ENCODE peak calls at places on chromosomes 2 and 18, in four cellular contexts. One of them, this sample, is unnamed.

GRCh38 chr2:43399515-43400245 is 173.3 kb upstream of the ZFP36L2 start:
- DNase-seq in NCI-H2029 treated with DMSO at 0.1 percent for 48 hours: peak
- DNase-seq in GM20000: no peak
- DNase-seq in CD8-positive, alpha-beta memory T cell: no peak
- DNase-seq in this sample: no peak

GRCh38 chr2:66494708-66495107 is 59.8 kb downstream of the MEIS1 start:
- DNase-seq in NCI-H2029 treated with DMSO at 0.1 percent for 48 hours: no peak
- DNase-seq in GM20000: no peak
- DNase-seq in CD8-positive, alpha-beta memory T cell: no peak
- DNase-seq in this sample: no peak

GRCh38 chr2:99602475-99602874 is 112.7 kb upstream of the REV1 start:
- DNase-seq in NCI-H2029 treated with DMSO at 0.1 percent for 48 hours: no peak
- DNase-seq in GM20000: no peak
- DNase-seq in CD8-positive, alpha-beta memory T cell: no peak
- DNase-seq in this sample: no peak

GRCh38 chr2:234550511-234551107 is 53.7 kb upstream of the ARL4C start:
- DNase-seq in NCI-H2029 treated with DMSO at 0.1 percent for 48 hours: peak
- DNase-seq in GM20000: peak
- DNase-seq in CD8-positive, alpha-beta memory T cell: peak
- DNase-seq in this sample: peak

GRCh38 chr2:96097441-96097840 is 18.9 kb downstream of the ADRA2B start:
- DNase-seq in NCI-H2029 treated with DMSO at 0.1 percent for 48 hours: no peak
- DNase-seq in GM20000: no peak
- DNase-seq in CD8-positive, alpha-beta memory T cell: no peak
- DNase-seq in this sample: no peak

GRCh38 chr2:221527759-221528444 is 44.2 kb downstream of the EPHA4 start:
- DNase-seq in NCI-H2029 treated with DMSO at 0.1 percent for 48 hours: no peak
- DNase-seq in GM20000: no peak
- DNase-seq in CD8-positive, alpha-beta memory T cell: no peak
- DNase-seq in this sample: no peak

GRCh38 chr2:128394004-128394730 is 75.5 kb upstream of the HS6ST1 start:
- DNase-seq in NCI-H2029 treated with DMSO at 0.1 percent for 48 hours: no peak
- DNase-seq in GM20000: no peak
- DNase-seq in CD8-positive, alpha-beta memory T cell: no peak
- DNase-seq in this sample: no peak

GRCh38 chr2:47074691-47075090 is 80.4 kb downstream of the STPG4 start:
- DNase-seq in NCI-H2029 treated with DMSO at 0.1 percent for 48 hours: no peak
- DNase-seq in GM20000: no peak
- DNase-seq in CD8-positive, alpha-beta memory T cell: no peak
- DNase-seq in this sample: no peak

GRCh38 chr2:190649035-190649797 is at the start of gene NAB1:
- DNase-seq in NCI-H2029 treated with DMSO at 0.1 percent for 48 hours: no peak
- DNase-seq in GM20000: peak
- DNase-seq in CD8-positive, alpha-beta memory T cell: peak
- DNase-seq in this sample: no peak

GRCh38 chr2:127193948-127194267 is 26.2 kb downstream of the CYP27C1 start:
- DNase-seq in NCI-H2029 treated with DMSO at 0.1 percent for 48 hours: no peak
- DNase-seq in GM20000: no peak
- DNase-seq in CD8-positive, alpha-beta memory T cell: no peak
- DNase-seq in this sample: no peak

GRCh38 chr2:101185656-101186055 is 34.5 kb upstream of the TBC1D8 start:
- DNase-seq in NCI-H2029 treated with DMSO at 0.1 percent for 48 hours: no peak
- DNase-seq in GM20000: no peak
- DNase-seq in CD8-positive, alpha-beta memory T cell: no peak
- DNase-seq in this sample: no peak

GRCh38 chr2:74538881-74539339 is 9.2 kb downstream of the HTRA2 start:
- DNase-seq in NCI-H2029 treated with DMSO at 0.1 percent for 48 hours: no peak
- DNase-seq in GM20000: peak
- DNase-seq in CD8-positive, alpha-beta memory T cell: no peak
- DNase-seq in this sample: peak

GRCh38 chr18:61502472-61502871 is 169.2 kb downstream of the CDH20 start:
- DNase-seq in NCI-H2029 treated with DMSO at 0.1 percent for 48 hours: peak
- DNase-seq in GM20000: peak
- DNase-seq in CD8-positive, alpha-beta memory T cell: no peak
- DNase-seq in this sample: peak

GRCh38 chr2:151914989-151915628 is 86.9 kb upstream of the ARL5A start:
- DNase-seq in NCI-H2029 treated with DMSO at 0.1 percent for 48 hours: no peak
- DNase-seq in GM20000: no peak
- DNase-seq in CD8-positive, alpha-beta memory T cell: no peak
- DNase-seq in this sample: no peak

GRCh38 chr18:75036941-75037516 is 171.9 kb downstream of the PTGR3 start:
- DNase-seq in NCI-H2029 treated with DMSO at 0.1 percent for 48 hours: no peak
- DNase-seq in GM20000: no peak
- DNase-seq in CD8-positive, alpha-beta memory T cell: peak
- DNase-seq in this sample: no peak

GRCh38 chr2:27290571-27290970 is 8.3 kb downstream of the TRIM54 start:
- DNase-seq in NCI-H2029 treated with DMSO at 0.1 percent for 48 hours: no peak
- DNase-seq in GM20000: no peak
- DNase-seq in CD8-positive, alpha-beta memory T cell: no peak
- DNase-seq in this sample: no peak

GRCh38 chr18:45505497-45506206 is 109.6 kb upstream of the SLC14A2 start:
- DNase-seq in NCI-H2029 treated with DMSO at 0.1 percent for 48 hours: no peak
- DNase-seq in GM20000: no peak
- DNase-seq in CD8-positive, alpha-beta memory T cell: no peak
- DNase-seq in this sample: no peak

GRCh38 chr2:114727012-114727411 is 284.6 kb downstream of the DPP10 start:
- DNase-seq in NCI-H2029 treated with DMSO at 0.1 percent for 48 hours: no peak
- DNase-seq in GM20000: no peak
- DNase-seq in CD8-positive, alpha-beta memory T cell: no peak
- DNase-seq in this sample: no peak

GRCh38 chr2:29050591-29050990 is 23.7 kb downstream of the PCARE start:
- DNase-seq in NCI-H2029 treated with DMSO at 0.1 percent for 48 hours: no peak
- DNase-seq in GM20000: no peak
- DNase-seq in CD8-positive, alpha-beta memory T cell: no peak
- DNase-seq in this sample: no peak

GRCh38 chr18:12593861-12594260 is 64.0 kb downstream of the SPIRE1 start:
- DNase-seq in NCI-H2029 treated with DMSO at 0.1 percent for 48 hours: no peak
- DNase-seq in GM20000: no peak
- DNase-seq in CD8-positive, alpha-beta memory T cell: no peak
- DNase-seq in this sample: no peak

GRCh38 chr2:17171446-17172049 is 346.7 kb downstream of the RAD51AP2 start:
- DNase-seq in NCI-H2029 treated with DMSO at 0.1 percent for 48 hours: no peak
- DNase-seq in GM20000: no peak
- DNase-seq in CD8-positive, alpha-beta memory T cell: no peak
- DNase-seq in this sample: no peak

GRCh38 chr18:33804258-33804657 is 226.2 kb downstream of the ASXL3 start:
- DNase-seq in NCI-H2029 treated with DMSO at 0.1 percent for 48 hours: no peak
- DNase-seq in GM20000: no peak
- DNase-seq in CD8-positive, alpha-beta memory T cell: no peak
- DNase-seq in this sample: no peak

GRCh38 chr18:69494841-69495240 is 94.2 kb downstream of the DOK6 start:
- DNase-seq in NCI-H2029 treated with DMSO at 0.1 percent for 48 hours: no peak
- DNase-seq in GM20000: no peak
- DNase-seq in CD8-positive, alpha-beta memory T cell: no peak
- DNase-seq in this sample: no peak

GRCh38 chr2:126449677-126450076 is 206.3 kb upstream of the GYPC start:
- DNase-seq in NCI-H2029 treated with DMSO at 0.1 percent for 48 hours: no peak
- DNase-seq in GM20000: peak
- DNase-seq in CD8-positive, alpha-beta memory T cell: no peak
- DNase-seq in this sample: no peak

GRCh38 chr2:72128843-72129227 is 18.8 kb downstream of the CYP26B1 start:
- DNase-seq in NCI-H2029 treated with DMSO at 0.1 percent for 48 hours: no peak
- DNase-seq in GM20000: no peak
- DNase-seq in CD8-positive, alpha-beta memory T cell: no peak
- DNase-seq in this sample: no peak

GRCh38 chr18:54919412-54919811 is 39.8 kb downstream of the CCDC68 start:
- DNase-seq in NCI-H2029 treated with DMSO at 0.1 percent for 48 hours: no peak
- DNase-seq in GM20000: no peak
- DNase-seq in CD8-positive, alpha-beta memory T cell: no peak
- DNase-seq in this sample: no peak

GRCh38 chr2:172079838-172080640 is 5.3 kb upstream of the DLX1 start:
- DNase-seq in NCI-H2029 treated with DMSO at 0.1 percent for 48 hours: no peak
- DNase-seq in GM20000: peak
- DNase-seq in CD8-positive, alpha-beta memory T cell: no peak
- DNase-seq in this sample: no peak

GRCh38 chr18:59054892-59055291 is 84.8 kb upstream of the SEC11C start:
- DNase-seq in NCI-H2029 treated with DMSO at 0.1 percent for 48 hours: no peak
- DNase-seq in GM20000: no peak
- DNase-seq in CD8-positive, alpha-beta memory T cell: no peak
- DNase-seq in this sample: no peak

GRCh38 chr2:212536385-212537310 is 2.0 kb downstream of the ERBB4 start:
- DNase-seq in NCI-H2029 treated with DMSO at 0.1 percent for 48 hours: no peak
- DNase-seq in GM20000: no peak
- DNase-seq in CD8-positive, alpha-beta memory T cell: no peak
- DNase-seq in this sample: no peak

GRCh38 chr2:147937744-147938349 is 82.7 kb downstream of the ORC4 start:
- DNase-seq in NCI-H2029 treated with DMSO at 0.1 percent for 48 hours: peak
- DNase-seq in GM20000: peak
- DNase-seq in CD8-positive, alpha-beta memory T cell: peak
- DNase-seq in this sample: no peak